ENCODE peak calls at places on chromosomes 12 and 14, in four cellular contexts. N, I, Z and V are unnamed samples.

GRCh38 chr12:40734283-40734682 is 42.0 kb downstream of the CNTN1 start:
- DNase-seq in N (no peak), I (no peak), Z (no peak), V (no peak)

GRCh38 chr12:40229690-40230651 is 5.2 kb downstream of the LRRK2 start:
- DNase-seq in I (no peak), N (no peak), Z (no peak), V (no peak)

GRCh38 chr12:92253301-92253700 is 107.7 kb upstream of the BTG1 start:
- DNase-seq in Z (no peak), I (no peak), N (peak), V (no peak)

GRCh38 chr14:67241416-67242362 is at the start of gene PALS1:
- DNase-seq in I (peak), Z (no peak), N (peak), V (no peak)

GRCh38 chr14:67514203-67514607 is 18.9 kb upstream of the PLEKHH1 start:
- DNase-seq in I (no peak), N (no peak), Z (no peak), V (no peak)

GRCh38 chr14:72664651-72665050 is 229.2 kb downstream of the DPF3 start:
- DNase-seq in N (no peak), I (no peak), Z (no peak), V (no peak)

GRCh38 chr14:94027566-94028449 is 1.7 kb downstream of the OTUB2 start:
- DNase-seq in I (no peak), Z (no peak), N (no peak), V (no peak)

GRCh38 chr12:120939954-120940353 is 35.8 kb upstream of the SPPL3 start:
- DNase-seq in I (no peak), N (no peak), Z (no peak), V (no peak)

GRCh38 chr14:69780092-69780491 is 13.2 kb downstream of the SRSF5 start:
- DNase-seq in N (no peak), I (no peak), Z (no peak), V (no peak)

GRCh38 chr12:108773798-108774788 is 42.8 kb upstream of the CORO1C start:
- DNase-seq in Z (no peak), N (peak), I (no peak), V (peak)

GRCh38 chr12:18998343-18999270 is 130.9 kb upstream of the PLEKHA5 start:
- DNase-seq in I (no peak), Z (no peak), N (peak), V (no peak)

GRCh38 chr12:89389755-89390661 is 37.7 kb upstream of the DUSP6 start:
- DNase-seq in N (peak), Z (no peak), I (no peak), V (no peak)

GRCh38 chr12:31029916-31030562 is 43.6 kb upstream of the DDX11 start:
- DNase-seq in Z (no peak), I (no peak), N (no peak), V (no peak)

GRCh38 chr12:49664167-49664566 is 40.8 kb downstream of the PRPF40B start:
- DNase-seq in I (no peak), N (no peak), Z (no peak), V (no peak)

GRCh38 chr12:110546339-110546738 is 36.8 kb downstream of the PPTC7 start:
- DNase-seq in Z (no peak), I (no peak), N (peak), V (no peak)

GRCh38 chr12:123160801-123161487 is 10.1 kb upstream of the PITPNM2 start:
- DNase-seq in N (peak), Z (no peak), I (no peak), V (no peak)

GRCh38 chr12:56518570-56518969 is 3.0 kb upstream of the RBMS2 start:
- DNase-seq in I (no peak), N (peak), Z (no peak), V (no peak)

GRCh38 chr12:42730286-42730685 is 140.7 kb upstream of the PRICKLE1 start:
- DNase-seq in Z (no peak), N (peak), I (no peak), V (no peak)

GRCh38 chr12:42728770-42729531 is 139.4 kb upstream of the PRICKLE1 start:
- DNase-seq in N (no peak), I (no peak), Z (no peak), V (no peak)

GRCh38 chr12:42728287-42728686 is 138.7 kb upstream of the PRICKLE1 start:
- DNase-seq in Z (no peak), I (no peak), N (no peak), V (no peak)

GRCh38 chr12:42729532-42729895 is 140.0 kb upstream of the PRICKLE1 start:
- DNase-seq in I (no peak), N (no peak), Z (no peak), V (no peak)

GRCh38 chr12:42725839-42726238 is 136.3 kb upstream of the PRICKLE1 start:
- DNase-seq in N (peak), Z (no peak), I (no peak), V (no peak)
- TF ChIP-seq CTCF in N (no peak), Z (no peak), I (no peak), V (no peak)

GRCh38 chr14:91911474-91912032 is 35.9 kb downstream of the FBLN5 start:
- DNase-seq in Z (no peak), I (peak), N (peak), V (no peak)
- TF ChIP-seq CTCF in Z (peak), I (peak), N (peak), V (no peak)

DNA sequence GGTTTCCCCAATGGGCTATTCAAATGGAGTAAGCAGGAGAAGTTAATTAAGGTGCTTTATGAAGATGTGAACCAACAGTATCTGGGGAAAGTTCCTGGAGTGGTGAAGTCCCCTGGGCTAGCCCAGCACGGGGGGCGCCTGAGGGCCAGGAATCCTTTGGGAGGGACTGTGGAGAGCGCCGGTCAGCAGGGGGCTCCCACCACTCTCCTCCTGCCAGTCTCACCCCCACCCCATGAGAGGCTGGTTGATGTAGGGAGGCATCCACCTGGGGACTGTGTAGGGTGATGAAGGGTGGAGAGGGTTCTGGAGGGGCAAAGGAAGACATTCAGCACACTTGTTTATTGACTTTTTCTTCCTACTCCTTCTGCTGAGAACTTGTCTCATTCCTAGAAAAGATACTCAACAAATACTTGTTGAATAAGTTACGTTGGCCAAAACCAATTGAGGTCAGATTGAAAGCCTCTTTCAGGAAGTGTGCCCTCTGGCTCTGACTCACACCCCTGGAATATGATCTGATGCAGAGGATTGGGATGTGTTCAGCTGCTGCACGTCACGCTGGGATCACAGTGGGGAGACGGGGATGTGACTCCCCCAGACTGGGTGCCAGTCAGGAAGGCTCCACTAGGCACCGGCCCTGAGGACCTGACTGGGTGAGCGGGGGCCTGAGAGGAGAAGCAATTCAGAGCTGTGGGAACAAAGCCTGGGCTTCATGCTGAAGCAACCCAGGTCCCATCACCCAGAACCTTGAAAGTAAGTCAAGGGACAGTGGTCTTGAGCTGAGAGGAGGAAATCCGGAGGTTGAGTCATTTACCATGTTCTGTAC is 4.2 kb downstream of the CEBPE start:
- DNase-seq in N (peak), Z (no peak), I (no peak), V (no peak)
- TF ChIP-seq CTCF in N (peak), Z (no peak), I (no peak), V (no peak)

GRCh38 chr14:100645986-100646314 is 58.7 kb upstream of the BEGAIN start:
- DNase-seq in Z (no peak), N (no peak), I (no peak), V (no peak)
- TF ChIP-seq CTCF in Z (no peak), N (no peak), I (no peak), V (no peak)